ENCODE peak calls at places on chromosomes 5 and 9, in eight cellular contexts. One of them, this sample, is unnamed.

GRCh38 chr5:9932770-9933169 is 302.6 kb upstream of the TAS2R1 start:
- DNase-seq in body of pancreas: no peak
- DNase-seq in CD4-positive, CD25-positive, alpha-beta regulatory T cell: no peak
- DNase-seq in A549: no peak
- DNase-seq in cardiac muscle cell: peak; percentile 52
- DNase-seq in PC-9: no peak
- DNase-seq in A673: peak; percentile 11
- DNase-seq in breast epithelium: no peak
- DNase-seq in this sample: no peak

GRCh38 chr5:148924817-148925216 is 98.4 kb downstream of the ADRB2 start:
- DNase-seq in A673: no peak
- DNase-seq in cardiac muscle cell: no peak
- DNase-seq in body of pancreas: no peak
- DNase-seq in CD4-positive, CD25-positive, alpha-beta regulatory T cell: no peak
- DNase-seq in breast epithelium: peak; percentile 58
- DNase-seq in A549: no peak
- DNase-seq in PC-9: peak; percentile 84
- DNase-seq in this sample: no peak

GRCh38 chr5:129972774-129973173 is 68.5 kb downstream of the CHSY3 start:
- DNase-seq in CD4-positive, CD25-positive, alpha-beta regulatory T cell: no peak
- DNase-seq in cardiac muscle cell: no peak
- DNase-seq in breast epithelium: no peak
- DNase-seq in A673: no peak
- DNase-seq in A549: no peak
- DNase-seq in PC-9: no peak
- DNase-seq in body of pancreas: no peak
- DNase-seq in this sample: no peak

GRCh38 chr9:75889577-75889976 is 896 bp upstream of the PCSK5 start:
- DNase-seq in breast epithelium: no peak
- DNase-seq in PC-9: no peak
- DNase-seq in body of pancreas: no peak
- DNase-seq in A549: no peak
- DNase-seq in CD4-positive, CD25-positive, alpha-beta regulatory T cell: no peak
- DNase-seq in cardiac muscle cell: no peak
- DNase-seq in A673: no peak
- DNase-seq in this sample: no peak

GRCh38 chr5:1299961-1300360 is 5.1 kb upstream of the TERT start:
- DNase-seq in breast epithelium: no peak
- DNase-seq in CD4-positive, CD25-positive, alpha-beta regulatory T cell: no peak
- DNase-seq in body of pancreas: no peak
- DNase-seq in A673: no peak
- DNase-seq in PC-9: no peak
- DNase-seq in A549: no peak
- DNase-seq in cardiac muscle cell: no peak
- DNase-seq in this sample: no peak

GRCh38 chr9:113471566-113471965 is 8.0 kb downstream of the RGS3 start:
- DNase-seq in PC-9: no peak
- DNase-seq in cardiac muscle cell: no peak
- DNase-seq in CD4-positive, CD25-positive, alpha-beta regulatory T cell: no peak
- DNase-seq in body of pancreas: no peak
- DNase-seq in breast epithelium: no peak
- DNase-seq in A549: no peak
- DNase-seq in A673: no peak
- DNase-seq in this sample: no peak

GRCh38 chr5:15521349-15521937 is 21.5 kb downstream of the FBXL7 start:
- DNase-seq in body of pancreas: no peak
- DNase-seq in cardiac muscle cell: peak; percentile 19
- DNase-seq in breast epithelium: no peak
- DNase-seq in A549: no peak
- DNase-seq in PC-9: no peak
- DNase-seq in A673: no peak
- DNase-seq in CD4-positive, CD25-positive, alpha-beta regulatory T cell: no peak
- DNase-seq in this sample: no peak

GRCh38 chr5:1510151-1510561 is 13.6 kb downstream of the LPCAT1 start:
- DNase-seq in cardiac muscle cell: no peak
- DNase-seq in PC-9: no peak
- DNase-seq in breast epithelium: no peak
- DNase-seq in A673: no peak
- DNase-seq in A549: no peak
- DNase-seq in CD4-positive, CD25-positive, alpha-beta regulatory T cell: no peak
- DNase-seq in body of pancreas: no peak
- DNase-seq in this sample: no peak

GRCh38 chr9:129633848-129634247 is 7.9 kb downstream of the NTMT1 start:
- DNase-seq in A673: no peak
- DNase-seq in cardiac muscle cell: no peak
- DNase-seq in breast epithelium: no peak
- DNase-seq in PC-9: no peak
- DNase-seq in CD4-positive, CD25-positive, alpha-beta regulatory T cell: no peak
- DNase-seq in body of pancreas: no peak
- DNase-seq in A549: no peak
- DNase-seq in this sample: no peak

GRCh38 chr5:61450880-61451279 is 118.8 kb downstream of the ZSWIM6 start:
- DNase-seq in cardiac muscle cell: peak; percentile 63
- DNase-seq in A673: peak; percentile 66
- DNase-seq in CD4-positive, CD25-positive, alpha-beta regulatory T cell: no peak
- DNase-seq in A549: peak; percentile 57
- DNase-seq in PC-9: no peak
- DNase-seq in body of pancreas: peak; percentile 26
- DNase-seq in breast epithelium: no peak
- DNase-seq in this sample: peak; percentile 17

GRCh38 chr9:127916665-127917581 is at the start of gene ST6GALNAC4:
- DNase-seq in CD4-positive, CD25-positive, alpha-beta regulatory T cell: peak; percentile 90
- DNase-seq in A673: peak; percentile 93
- DNase-seq in A549: peak; percentile 89
- DNase-seq in PC-9: peak; percentile 61
- DNase-seq in body of pancreas: peak; percentile 96
- DNase-seq in cardiac muscle cell: peak; percentile 96
- DNase-seq in breast epithelium: peak; percentile 86
- DNase-seq in this sample: no peak

GRCh38 chr5:14172149-14172795 is 29.1 kb downstream of the TRIO start:
- DNase-seq in body of pancreas: no peak
- DNase-seq in CD4-positive, CD25-positive, alpha-beta regulatory T cell: no peak
- DNase-seq in PC-9: no peak
- DNase-seq in A549: no peak
- DNase-seq in cardiac muscle cell: no peak
- DNase-seq in breast epithelium: no peak
- DNase-seq in A673: no peak
- DNase-seq in this sample: no peak

GRCh38 chr5:111626473-111627166 is 114.3 kb upstream of the STARD4 start:
- DNase-seq in CD4-positive, CD25-positive, alpha-beta regulatory T cell: no peak
- DNase-seq in cardiac muscle cell: no peak
- DNase-seq in breast epithelium: no peak
- DNase-seq in A549: no peak
- DNase-seq in PC-9: no peak
- DNase-seq in body of pancreas: no peak
- DNase-seq in A673: no peak
- DNase-seq in this sample: no peak

GRCh38 chr9:12163775-12164458 is 529.3 kb upstream of the TYRP1 start:
- DNase-seq in CD4-positive, CD25-positive, alpha-beta regulatory T cell: no peak
- DNase-seq in cardiac muscle cell: no peak
- DNase-seq in A549: no peak
- DNase-seq in body of pancreas: no peak
- DNase-seq in A673: no peak
- DNase-seq in breast epithelium: no peak
- DNase-seq in PC-9: no peak
- DNase-seq in this sample: no peak

GRCh38 chr9:138003485-138004190 is 126.1 kb downstream of the CACNA1B start:
- DNase-seq in PC-9: no peak
- DNase-seq in A673: no peak
- DNase-seq in breast epithelium: no peak
- DNase-seq in body of pancreas: no peak
- DNase-seq in A549: no peak
- DNase-seq in cardiac muscle cell: no peak
- DNase-seq in CD4-positive, CD25-positive, alpha-beta regulatory T cell: no peak
- DNase-seq in this sample: no peak

GRCh38 chr9:97237311-97237786 is 70.1 kb upstream of the CCDC180 start:
- DNase-seq in PC-9: no peak
- DNase-seq in A673: no peak
- DNase-seq in body of pancreas: no peak
- DNase-seq in cardiac muscle cell: peak; percentile 13
- DNase-seq in CD4-positive, CD25-positive, alpha-beta regulatory T cell: no peak
- DNase-seq in A549: no peak
- DNase-seq in breast epithelium: no peak
- DNase-seq in this sample: no peak

GRCh38 chr5:14920121-14920520 is 48.5 kb upstream of the ANKH start:
- DNase-seq in A549: no peak
- DNase-seq in cardiac muscle cell: no peak
- DNase-seq in body of pancreas: no peak
- DNase-seq in A673: no peak
- DNase-seq in PC-9: no peak
- DNase-seq in CD4-positive, CD25-positive, alpha-beta regulatory T cell: no peak
- DNase-seq in breast epithelium: no peak
- DNase-seq in this sample: no peak

GRCh38 chr5:179763215-179763945 is 30.4 kb upstream of the LTC4S start:
- DNase-seq in A673: peak; percentile 75
- DNase-seq in body of pancreas: peak; percentile 70
- DNase-seq in CD4-positive, CD25-positive, alpha-beta regulatory T cell: peak; percentile 60
- DNase-seq in cardiac muscle cell: peak; percentile 89
- DNase-seq in breast epithelium: no peak
- DNase-seq in PC-9: peak; percentile 74
- DNase-seq in A549: peak; percentile 80
- DNase-seq in this sample: peak; percentile 55

GRCh38 chr5:15926586-15926985 is 253.0 kb downstream of the MARCHF11 start:
- DNase-seq in PC-9: no peak
- DNase-seq in CD4-positive, CD25-positive, alpha-beta regulatory T cell: no peak
- DNase-seq in cardiac muscle cell: no peak
- DNase-seq in A673: peak; percentile 19
- DNase-seq in A549: no peak
- DNase-seq in body of pancreas: no peak
- DNase-seq in breast epithelium: no peak
- DNase-seq in this sample: no peak

GRCh38 chr5:92424785-92425426 is 1041.8 kb upstream of the ARRDC3 start:
- DNase-seq in A673: no peak
- DNase-seq in PC-9: no peak
- DNase-seq in body of pancreas: no peak
- DNase-seq in CD4-positive, CD25-positive, alpha-beta regulatory T cell: no peak
- DNase-seq in cardiac muscle cell: no peak
- DNase-seq in A549: no peak
- DNase-seq in breast epithelium: no peak
- DNase-seq in this sample: no peak

GRCh38 chr5:92421937-92422336 is 1038.8 kb upstream of the ARRDC3 start:
- DNase-seq in cardiac muscle cell: no peak
- DNase-seq in A549: peak; percentile 26
- DNase-seq in breast epithelium: no peak
- DNase-seq in A673: no peak
- DNase-seq in PC-9: no peak
- DNase-seq in body of pancreas: no peak
- DNase-seq in CD4-positive, CD25-positive, alpha-beta regulatory T cell: no peak
- DNase-seq in this sample: no peak
- H3K9me3 ChIP-seq in cardiac muscle cell: no peaks in the 10 kb centered on the region
- H3K9me3 ChIP-seq in A549: peaks cover 27% of the 10 kb centered on the region
- H3K9me3 ChIP-seq in breast epithelium: no peaks in the 10 kb centered on the region
- H3K9me3 ChIP-seq in A673: peaks cover 31% of the 10 kb centered on the region
- H3K9me3 ChIP-seq in PC-9: peaks cover 24% of the 10 kb centered on the region
- H3K9me3 ChIP-seq in body of pancreas: no peaks in the 10 kb centered on the region
- H3K9me3 ChIP-seq in CD4-positive, CD25-positive, alpha-beta regulatory T cell: peaks cover 10% of the 10 kb centered on the region
- H3K9me3 ChIP-seq in this sample: peaks cover 53% of the 10 kb centered on the region

GRCh38 chr9:110869931-110870330 is 168.3 kb downstream of the LPAR1 start:
- DNase-seq in A673: no peak
- DNase-seq in CD4-positive, CD25-positive, alpha-beta regulatory T cell: no peak
- DNase-seq in PC-9: no peak
- DNase-seq in cardiac muscle cell: no peak
- DNase-seq in body of pancreas: no peak
- DNase-seq in A549: no peak
- DNase-seq in breast epithelium: no peak
- DNase-seq in this sample: no peak

DNA sequence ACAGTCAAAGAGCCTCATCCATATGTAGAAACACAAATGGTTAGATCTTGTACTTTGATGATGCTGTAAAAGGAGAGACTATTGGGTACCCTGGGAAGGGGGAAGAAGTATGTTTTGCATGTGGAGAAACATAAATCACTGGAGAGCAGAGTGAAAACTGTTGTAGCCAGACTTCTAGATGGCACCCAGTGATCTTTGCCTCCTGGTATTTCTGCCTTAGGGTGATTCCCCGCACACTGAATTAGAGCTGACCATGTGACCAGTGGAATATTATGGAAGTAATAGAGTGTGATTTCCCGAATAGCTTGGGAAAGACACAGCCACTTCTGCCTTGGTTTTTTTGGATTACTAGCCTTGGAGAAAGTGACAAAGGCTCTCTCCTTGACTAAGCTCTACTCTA is 174.3 kb downstream of the LPAR1 start:
- DNase-seq in cardiac muscle cell: no peak
- DNase-seq in PC-9: no peak
- DNase-seq in A549: no peak
- DNase-seq in CD4-positive, CD25-positive, alpha-beta regulatory T cell: no peak
- DNase-seq in body of pancreas: no peak
- DNase-seq in A673: no peak
- DNase-seq in breast epithelium: no peak
- DNase-seq in this sample: no peak
- H3K9me3 ChIP-seq in cardiac muscle cell: no peaks in the 10 kb centered on the region
- H3K9me3 ChIP-seq in PC-9: peaks cover 20% of the 10 kb centered on the region
- H3K9me3 ChIP-seq in A549: peaks cover 50% of the 10 kb centered on the region
- H3K9me3 ChIP-seq in CD4-positive, CD25-positive, alpha-beta regulatory T cell: peaks cover 18% of the 10 kb centered on the region
- H3K9me3 ChIP-seq in body of pancreas: peaks cover 19% of the 10 kb centered on the region
- H3K9me3 ChIP-seq in A673: peaks cover 8% of the 10 kb centered on the region
- H3K9me3 ChIP-seq in breast epithelium: peaks cover 12% of the 10 kb centered on the region
- H3K9me3 ChIP-seq in this sample: no peaks in the 10 kb centered on the region

GRCh38 chr5:141362719-141363118 is 1.2 kb upstream of the PCDHGA5 start:
- DNase-seq in breast epithelium: no peak
- DNase-seq in body of pancreas: no peak
- DNase-seq in cardiac muscle cell: no peak
- DNase-seq in PC-9: no peak
- DNase-seq in A549: no peak
- DNase-seq in CD4-positive, CD25-positive, alpha-beta regulatory T cell: no peak
- DNase-seq in A673: no peak
- DNase-seq in this sample: no peak

GRCh38 chr5:141356133-141356532 is 1.3 kb downstream of the PCDHGA4 start:
- DNase-seq in body of pancreas: no peak
- DNase-seq in A673: no peak
- DNase-seq in A549: no peak
- DNase-seq in PC-9: no peak
- DNase-seq in breast epithelium: no peak
- DNase-seq in CD4-positive, CD25-positive, alpha-beta regulatory T cell: no peak
- DNase-seq in cardiac muscle cell: no peak
- DNase-seq in this sample: no peak

GRCh38 chr5:141356950-141357349 is 2.1 kb downstream of the PCDHGA4 start:
- DNase-seq in cardiac muscle cell: no peak
- DNase-seq in breast epithelium: no peak
- DNase-seq in A549: no peak
- DNase-seq in A673: no peak
- DNase-seq in PC-9: no peak
- DNase-seq in CD4-positive, CD25-positive, alpha-beta regulatory T cell: no peak
- DNase-seq in body of pancreas: no peak
- DNase-seq in this sample: no peak

GRCh38 chr5:141360685-141361084 is 891 bp downstream of the PCDHGB2 start:
- DNase-seq in PC-9: no peak
- DNase-seq in A673: no peak
- DNase-seq in A549: no peak
- DNase-seq in CD4-positive, CD25-positive, alpha-beta regulatory T cell: no peak
- DNase-seq in body of pancreas: no peak
- DNase-seq in breast epithelium: no peak
- DNase-seq in cardiac muscle cell: no peak
- DNase-seq in this sample: no peak

GRCh38 chr5:141359790-141360426 is at the start of gene PCDHGB2:
- DNase-seq in A673: peak; percentile 67
- DNase-seq in PC-9: no peak
- DNase-seq in cardiac muscle cell: peak; percentile 40
- DNase-seq in body of pancreas: no peak
- DNase-seq in CD4-positive, CD25-positive, alpha-beta regulatory T cell: no peak
- DNase-seq in breast epithelium: no peak
- DNase-seq in A549: no peak
- DNase-seq in this sample: peak; percentile 39
- H3K9me3 ChIP-seq in A673: peaks cover 47% of the 10 kb centered on the region
- H3K9me3 ChIP-seq in PC-9: peaks cover 7% of the 10 kb centered on the region
- H3K9me3 ChIP-seq in cardiac muscle cell: peaks cover 3% of the 10 kb centered on the region
- H3K9me3 ChIP-seq in body of pancreas: peaks cover 77% of the 10 kb centered on the region
- H3K9me3 ChIP-seq in CD4-positive, CD25-positive, alpha-beta regulatory T cell: peaks cover 41% of the 10 kb centered on the region
- H3K9me3 ChIP-seq in breast epithelium: peaks cover 98% of the 10 kb centered on the region
- H3K9me3 ChIP-seq in A549: peaks cover 65% of the 10 kb centered on the region
- H3K9me3 ChIP-seq in this sample: peaks cover 13% of the 10 kb centered on the region

GRCh38 chr9:134996591-134997530 is 79.1 kb upstream of the FCN1 start:
- DNase-seq in A549: no peak
- DNase-seq in PC-9: no peak
- DNase-seq in A673: no peak
- DNase-seq in cardiac muscle cell: no peak
- DNase-seq in body of pancreas: no peak
- DNase-seq in CD4-positive, CD25-positive, alpha-beta regulatory T cell: no peak
- DNase-seq in breast epithelium: peak; percentile 38
- DNase-seq in this sample: no peak
- H3K9me3 ChIP-seq in A549: peaks cover 44% of the 10 kb centered on the region
- H3K9me3 ChIP-seq in PC-9: peaks cover 5% of the 10 kb centered on the region
- H3K9me3 ChIP-seq in A673: peaks cover 25% of the 10 kb centered on the region
- H3K9me3 ChIP-seq in cardiac muscle cell: no peaks in the 10 kb centered on the region
- H3K9me3 ChIP-seq in body of pancreas: peaks cover 19% of the 10 kb centered on the region
- H3K9me3 ChIP-seq in CD4-positive, CD25-positive, alpha-beta regulatory T cell: peaks cover 22% of the 10 kb centered on the region
- H3K9me3 ChIP-seq in breast epithelium: peaks cover 26% of the 10 kb centered on the region
- H3K9me3 ChIP-seq in this sample: peaks cover 4% of the 10 kb centered on the region